ENCODE peak calls at places on chromosomes 16 and 17, in six cellular contexts. J, W, Z, G, T and V are unnamed samples.

GRCh38 chr16:82439678-82440293 is 187.0 kb upstream of the CDH13 start:
- DNase-seq in J (no peak), W (no peak), Z (no peak), G (no peak), T (no peak), V (peak; percentile 6)

GRCh38 chr16:4225075-4225474 is 16.8 kb downstream of the SRL start:
- DNase-seq in J (no peak), W (no peak), Z (no peak), G (no peak), T (no peak), V (no peak)

GRCh38 chr17:27315322-27315721 is 21.4 kb downstream of the WSB1 start:
- DNase-seq in J (peak; percentile 56), W (no peak), Z (no peak), G (peak; percentile 86), T (peak; percentile 55), V (no peak)

GRCh38 chr17:39001703-39002637 is 34.8 kb upstream of the FBXO47 start:
- DNase-seq in J (no peak), W (no peak), Z (no peak), G (no peak), T (no peak), V (no peak)

GRCh38 chr16:4111748-4112696 is 4.2 kb downstream of the ADCY9 start:
- DNase-seq in J (no peak), W (no peak), Z (no peak), G (no peak), T (no peak), V (no peak)

GRCh38 chr16:391885-392335 is 5.1 kb upstream of the NME4 start:
- DNase-seq in J (peak; percentile 44), W (peak; percentile 51), Z (peak; percentile 74), G (peak; percentile 45), T (no peak), V (peak; percentile 73)

GRCh38 chr17:57989011-57989345 is 924 bp upstream of the VEZF1 start:
- DNase-seq in J (no peak), W (peak; percentile 20), Z (no peak), G (no peak), T (no peak), V (no peak)

GRCh38 chr17:22492331-22492730 is 800.0 kb downstream of the KCNJ18 start:
- DNase-seq in J (no peak), W (no peak), Z (no peak), G (no peak), T (no peak), V (no peak)

GRCh38 chr16:67873435-67874146 is 739 bp downstream of the EDC4 start:
- DNase-seq in J (no peak), W (no peak), Z (no peak), G (no peak), T (no peak), V (no peak)

GRCh38 chr17:31068291-31068690 is 26.5 kb upstream of the NF1 start:
- DNase-seq in J (no peak), W (peak; percentile 7), Z (no peak), G (no peak), T (no peak), V (no peak)

GRCh38 chr17:13793951-13794350 is 192.2 kb upstream of the HS3ST3A1 start:
- DNase-seq in J (no peak), W (no peak), Z (no peak), G (no peak), T (no peak), V (no peak)

GRCh38 chr16:30355954-30356308 is 823 bp upstream of the CD2BP2 start:
- DNase-seq in J (no peak), W (no peak), Z (no peak), G (no peak), T (no peak), V (no peak)

GRCh38 chr17:73234746-73235145 is 26.9 kb downstream of the CPSF4L start:
- DNase-seq in J (no peak), W (no peak), Z (no peak), G (no peak), T (no peak), V (no peak)

GRCh38 chr16:29254676-29255495 is 151.6 kb downstream of the NPIPB11 start:
- DNase-seq in J (no peak), W (no peak), Z (no peak), G (no peak), T (no peak), V (no peak)

GRCh38 chr16:16012144-16012543 is 62.7 kb downstream of the ABCC1 start:
- DNase-seq in J (no peak), W (no peak), Z (no peak), G (no peak), T (no peak), V (no peak)

GRCh38 chr17:71304498-71305158 is 816.2 kb upstream of the SOX9 start:
- DNase-seq in J (no peak), W (no peak), Z (no peak), G (no peak), T (no peak), V (no peak)

GRCh38 chr16:88685156-88686061 is 898 bp downstream of the SNAI3 start:
- DNase-seq in J (no peak), W (no peak), Z (no peak), G (no peak), T (no peak), V (no peak)

GRCh38 chr17:78416791-78417530 is 38.5 kb downstream of the PGS1 start:
- DNase-seq in J (no peak), W (peak; percentile 55), Z (no peak), G (no peak), T (no peak), V (no peak)

GRCh38 chr16:13997933-13998332 is 73.2 kb upstream of the MRTFB start:
- DNase-seq in J (peak; percentile 75), W (no peak), Z (no peak), G (no peak), T (no peak), V (peak; percentile 39)

GRCh38 chr17:80827646-80828643 is 163.7 kb upstream of the CHMP6 start:
- DNase-seq in J (peak; percentile 95), W (no peak), Z (no peak), G (no peak), T (no peak), V (no peak)

GRCh38 chr16:57865746-57866528 is 63.6 kb upstream of the KIFC3 start:
- DNase-seq in J (no peak), W (no peak), Z (no peak), G (no peak), T (no peak), V (no peak)

GRCh38 chr16:47973552-47973951 is 182.2 kb downstream of the ABCC12 start:
- DNase-seq in J (no peak), W (no peak), Z (no peak), G (no peak), T (no peak), V (no peak)

GRCh38 chr17:75365009-75365930 is 40.2 kb downstream of the GRB2 start:
- DNase-seq in J (no peak), W (no peak), Z (no peak), G (no peak), T (no peak), V (no peak)

GRCh38 chr17:81440511-81441244 is 45.4 kb downstream of the BAHCC1 start:
- DNase-seq in J (peak; percentile 16), W (no peak), Z (no peak), G (no peak), T (no peak), V (peak; percentile 93)

GRCh38 chr17:65064452-65065019 is 8.0 kb upstream of the GNA13 start:
- DNase-seq in J (peak; percentile 53), W (no peak), Z (no peak), G (peak; percentile 61), T (no peak), V (no peak)

GRCh38 chr16:56203052-56203451 is 11.8 kb downstream of the GNAO1 start:
- DNase-seq in J (no peak), W (no peak), Z (no peak), G (no peak), T (no peak), V (no peak)

GRCh38 chr17:36611345-36612072 is 10.1 kb downstream of the MRM1 start:
- DNase-seq in J (no peak), W (no peak), Z (no peak), G (peak; percentile 37), T (no peak), V (no peak)

GRCh38 chr16:86060381-86061317 is 161.7 kb downstream of the IRF8 start:
- DNase-seq in J (no peak), W (no peak), Z (no peak), G (no peak), T (no peak), V (no peak)

GRCh38 chr17:38334480-38335364 is 9.0 kb downstream of the GPR179 start:
- DNase-seq in J (no peak), W (no peak), Z (no peak), G (no peak), T (no peak), V (no peak)

GRCh38 chr17:54969658-54970572 is 1.4 kb downstream of the STXBP4 start:
- DNase-seq in J (no peak), W (no peak), Z (no peak), G (no peak), T (no peak), V (no peak)

GRCh38 chr16:26672206-26672605 is 394.5 kb upstream of the C16orf82 start:
- DNase-seq in J (no peak), W (no peak), Z (no peak), G (no peak), T (no peak), V (no peak)

GRCh38 chr16:77373726-77374125 is 61.1 kb downstream of the ADAMTS18 start:
- DNase-seq in J (peak; percentile 36), W (no peak), Z (no peak), G (no peak), T (no peak), V (no peak)

GRCh38 chr17:77645441-77646430 is 312.8 kb upstream of the TNRC6C start:
- DNase-seq in J (no peak), W (no peak), Z (no peak), G (no peak), T (no peak), V (no peak)

GRCh38 chr17:65455972-65456343 is 105.5 kb downstream of the AXIN2 start:
- DNase-seq in J (no peak), W (no peak), Z (no peak), G (no peak), T (no peak), V (no peak)